ENCODE peak calls at places on chromosome 16, in five cellular contexts. W is central memory CD4-positive, alpha-beta T cell; X is heart left ventricle; L is fibroblast of the aortic adventitia; F is CD8-positive, alpha-beta T cell. V is an unnamed sample.

GRCh38 chr16:87895641-87896141 is 26.4 kb upstream of the SLC7A5 start:
- DNase-seq in W (peak), X (no peak), L (no peak), F (peak), V (no peak)

GRCh38 chr16:77899416-77899815 is 111.1 kb downstream of the VAT1L start:
- DNase-seq in W (no peak), X (no peak), L (no peak), F (no peak), V (peak)

GRCh38 chr16:58027341-58028167 is 2.0 kb downstream of the MMP15 start:
- DNase-seq in W (no peak), X (peak), L (no peak), F (no peak), V (peak)

GRCh38 chr16:87086575-87086974 is 230.6 kb downstream of the C16orf95 start:
- DNase-seq in W (no peak), X (no peak), L (peak), F (no peak), V (no peak)

GRCh38 chr16:89945654-89946053 is 2.9 kb upstream of the DEF8 start:
- DNase-seq in W (no peak), X (no peak), L (no peak), F (no peak), V (no peak)

GRCh38 chr16:56625140-56625942 is at the start of gene MT1E:
- DNase-seq in W (peak), X (peak), L (peak), F (peak), V (peak)

GRCh38 chr16:22232277-22233049 is 26.4 kb downstream of the EEF2K start:
- DNase-seq in W (no peak), X (peak), L (no peak), F (no peak), V (no peak)

GRCh38 chr16:28491080-28491969 is 549 bp downstream of the CLN3 start:
- DNase-seq in W (no peak), X (no peak), L (peak), F (no peak), V (no peak)

GRCh38 chr16:53121666-53122065 is 66.9 kb downstream of the CHD9 start:
- DNase-seq in W (no peak), X (no peak), L (peak), F (no peak), V (no peak)

GRCh38 chr16:82563401-82563800 is 63.4 kb upstream of the CDH13 start:
- DNase-seq in W (no peak), X (no peak), L (no peak), F (no peak), V (no peak)

V was measured in fibroblast of gingiva.